ENCODE peak calls at places on chromosomes 7 and 10, in nine cellular contexts. O is OCI-LY7; E is uterus; M is activated CD4-positive, alpha-beta T cell treated with anti-CD3 and anti-CD28 coated beads, Interleukin-2, amount 50 U/mL, for 4 hours; R is kidney epithelial cell; B is GM10248; P is NCI-H1694 treated with DMSO at 0.1 percent for 48 hours; Z is WTC11; J is T-cell. S is an unnamed sample.

GRCh38 chr7:17994079-17994478 is 33.6 kb downstream of the PRPS1L1 start:
- DNase-seq in O (no peak), E (no peak), B (no peak), J (no peak), R (no peak), P (no peak), M (no peak), Z (no peak), S (no peak)

GRCh38 chr10:28912017-28912783 is 234.9 kb downstream of the BAMBI start:
- DNase-seq in Z (no peak), O (no peak), J (no peak), E (no peak), P (no peak), R (no peak), B (no peak), M (no peak), S (no peak)

GRCh38 chr10:96863922-96864543 is 31.9 kb downstream of the LCOR start:
- DNase-seq in R (peak), B (peak), E (no peak), J (no peak), M (no peak), O (no peak), Z (no peak), P (no peak), S (no peak)

GRCh38 chr10:110225756-110226554 is 18.6 kb downstream of the MXI1 start:
- DNase-seq in O (peak), P (peak), E (peak), M (peak), R (no peak), B (peak), Z (peak), J (peak), S (peak)

GRCh38 chr7:42096681-42097637 is 140.1 kb downstream of the GLI3 start:
- DNase-seq in R (no peak), B (no peak), M (no peak), E (peak), P (no peak), J (no peak), Z (no peak), O (no peak), S (no peak)

GRCh38 chr10:31851216-31851615 is 77.4 kb downstream of the ARHGAP12 start:
- DNase-seq in J (no peak), R (no peak), E (no peak), O (no peak), M (no peak), Z (no peak), B (no peak), P (no peak), S (no peak)

GRCh38 chr10:62614389-62615157 is 189.9 kb upstream of the ADO start:
- DNase-seq in J (no peak), P (no peak), B (peak), O (no peak), R (no peak), M (no peak), Z (no peak), E (no peak), S (no peak)

GRCh38 chr7:102897856-102898531 is 14.8 kb upstream of the LRRC17 start:
- DNase-seq in P (no peak), J (no peak), O (no peak), R (no peak), Z (no peak), E (no peak), B (no peak), M (no peak), S (no peak)

GRCh38 chr10:84076047-84076388 is 63.3 kb upstream of the GHITM start:
- DNase-seq in E (peak), B (no peak), P (no peak), R (peak), O (no peak), Z (no peak), M (no peak), J (no peak), S (no peak)

GRCh38 chr7:99219985-99220384 is 12.1 kb upstream of the KPNA7 start:
- DNase-seq in M (no peak), O (no peak), E (no peak), B (no peak), Z (no peak), J (no peak), R (no peak), P (no peak), S (no peak)

GRCh38 chr10:116014859-116015258 is 258.1 kb downstream of the GFRA1 start:
- DNase-seq in J (no peak), R (no peak), P (no peak), E (no peak), B (no peak), O (no peak), Z (no peak), M (no peak), S (no peak)

GRCh38 chr10:103854265-103854686 is 1.1 kb downstream of the SH3PXD2A start:
- DNase-seq in J (no peak), Z (peak), O (no peak), E (no peak), P (no peak), R (no peak), M (no peak), B (no peak), S (no peak)

GRCh38 chr7:47100815-47101435 is 481.0 kb downstream of the TNS3 start:
- DNase-seq in O (peak), J (no peak), E (no peak), M (no peak), R (no peak), B (no peak), P (peak), Z (peak), S (no peak)

GRCh38 chr7:37786741-37787569 is 61.4 kb upstream of the NME8 start:
- DNase-seq in J (no peak), M (no peak), E (no peak), Z (no peak), R (no peak), O (peak), P (no peak), B (peak), S (no peak)

GRCh38 chr10:34420795-34421194 is 394.3 kb downstream of the PARD3 start:
- DNase-seq in P (no peak), M (no peak), J (no peak), Z (no peak), E (no peak), B (no peak), R (no peak), O (no peak), S (no peak)

GRCh38 chr10:11488126-11488525 is 123.3 kb downstream of the USP6NL start:
- DNase-seq in Z (no peak), E (no peak), B (no peak), O (no peak), P (no peak), M (no peak), J (no peak), R (peak), S (no peak)

GRCh38 chr7:88344956-88345832 is 38.5 kb upstream of the STEAP4 start:
- DNase-seq in Z (peak), J (no peak), O (no peak), P (no peak), E (peak), R (no peak), B (no peak), M (no peak), S (no peak)

GRCh38 chr7:45269192-45269591 is 111.6 kb downstream of the RAMP3 start:
- DNase-seq in O (no peak), E (no peak), B (no peak), P (no peak), J (no peak), M (no peak), Z (no peak), R (no peak), S (no peak)

GRCh38 chr7:155733582-155734444 is 78.5 kb downstream of the SHH start:
- DNase-seq in M (no peak), B (no peak), O (peak), Z (no peak), J (no peak), E (no peak), R (no peak), P (no peak), S (no peak)

GRCh38 chr7:31875424-31875823 is 188.4 kb downstream of the PPP1R17 start:
- DNase-seq in R (no peak), Z (no peak), B (no peak), O (no peak), M (no peak), J (no peak), P (no peak), E (no peak), S (no peak)

GRCh38 chr10:73494213-73494612 is 1.6 kb downstream of the PPP3CB start:
- DNase-seq in R (no peak), J (no peak), M (no peak), E (no peak), P (no peak), O (no peak), B (no peak), Z (no peak), S (no peak)

GRCh38 chr7:44385384-44386138 is 60.2 kb upstream of the CAMK2B start:
- DNase-seq in B (no peak), P (no peak), R (no peak), E (no peak), M (no peak), O (no peak), J (no peak), Z (no peak), S (no peak)

GRCh38 chr7:80941206-80941758 is 22.4 kb upstream of the SEMA3C start:
- DNase-seq in M (no peak), E (no peak), Z (no peak), R (peak), O (no peak), P (peak), J (no peak), B (no peak), S (no peak)

GRCh38 chr7:22781230-22781711 is 41.4 kb downstream of the TOMM7 start:
- DNase-seq in O (no peak), J (no peak), E (peak), B (no peak), Z (no peak), P (no peak), M (no peak), R (peak), S (no peak)

S was measured in thoracic aorta.